ENCODE peak calls at places on chromosomes 7 and 10, in four cellular contexts. N is IMR-90, V is GM12878, H is K562. G is an unnamed sample.

GRCh38 chr10:77297370-77297692 is 340.3 kb downstream of the KCNMA1 start:
- DNase-seq in H (no peak), N (peak; percentile 76), V (no peak), G (no peak)

GRCh38 chr7:41052736-41053135 is 650.2 kb downstream of the INHBA start:
- DNase-seq in H (no peak), N (no peak), V (no peak), G (no peak)

GRCh38 chr7:134585897-134586296 is 37.0 kb downstream of the AKR1B15 start:
- DNase-seq in N (no peak), V (no peak), H (no peak), G (no peak)

GRCh38 chr10:15333909-15334649 is 37.0 kb downstream of the FAM171A1 start:
- DNase-seq in N (peak; percentile 89), V (no peak), H (no peak), G (no peak)

GRCh38 chr7:52269669-52270068 is 765.8 kb upstream of the POM121L12 start:
- DNase-seq in N (no peak), V (no peak), H (no peak), G (peak; percentile 76)

GRCh38 chr10:15439381-15439837 is 68.3 kb upstream of the FAM171A1 start:
- DNase-seq in H (peak; percentile 32), V (no peak), N (peak; percentile 11), G (peak; percentile 62)

GRCh38 chr7:6636741-6637543 is at the start of gene ZNF316:
- DNase-seq in V (no peak), H (peak; percentile 90), N (peak; percentile 38), G (peak; percentile 21)

GRCh38 chr7:34748244-34749039 is 90.4 kb downstream of the NPSR1 start:
- DNase-seq in H (no peak), N (peak; percentile 12), V (no peak), G (peak; percentile 97)

GRCh38 chr10:30374353-30374752 is 25.3 kb upstream of the MTPAP start:
- DNase-seq in N (no peak), V (no peak), H (peak; percentile 79), G (no peak)

GRCh38 chr7:113816639-113817038 is 102.2 kb downstream of the PPP1R3A start:
- DNase-seq in N (no peak), V (no peak), H (no peak), G (no peak)

GRCh38 chr7:84188811-84189405 is 5.7 kb downstream of the SEMA3A start:
- DNase-seq in N (peak; percentile 32), V (no peak), H (no peak), G (peak; percentile 66)

GRCh38 chr10:13987472-13987871 is 343.3 kb downstream of the FRMD4A start:
- DNase-seq in N (peak; percentile 91), V (peak; percentile 50), H (no peak), G (peak; percentile 73)

GRCh38 chr7:156790264-156790663 is 102.7 kb downstream of the LMBR1 start:
- DNase-seq in N (no peak), V (no peak), H (no peak), G (no peak)

GRCh38 chr10:17836917-17837316 is 27.8 kb downstream of the MRC1 start:
- DNase-seq in V (no peak), N (peak; percentile 62), H (no peak), G (peak; percentile 87)

GRCh38 chr7:11818281-11818680 is 13.7 kb downstream of the THSD7A start:
- DNase-seq in N (no peak), V (no peak), H (no peak), G (peak; percentile 90)

GRCh38 chr10:323651-324293 is 188.5 kb downstream of the ZMYND11 start:
- DNase-seq in V (peak; percentile 65), H (no peak), N (peak; percentile 97), G (peak; percentile 92)

GRCh38 chr7:28298870-28299484 is 113.3 kb upstream of the CREB5 start:
- DNase-seq in N (peak; percentile 78), V (no peak), H (no peak), G (peak; percentile 53)

GRCh38 chr7:28299556-28299955 is 112.8 kb upstream of the CREB5 start:
- DNase-seq in N (no peak), V (no peak), H (no peak), G (no peak)

GRCh38 chr7:28293529-28293835 is 112.9 kb upstream of the JAZF1 start:
- DNase-seq in H (no peak), V (no peak), N (no peak), G (no peak)

GRCh38 chr7:28297821-28298439 is 114.4 kb upstream of the CREB5 start:
- DNase-seq in N (no peak), V (no peak), H (no peak), G (no peak)

GRCh38 chr7:28296571-28297483 is 115.5 kb upstream of the CREB5 start:
- DNase-seq in V (no peak), N (peak; percentile 56), H (peak; percentile 18), G (peak; percentile 27)
- TF ChIP-seq CTCF in V (peak; percentile 60), N (peak; percentile 56), H (peak; percentile 53), G (peak; percentile 51)

GRCh38 chr10:49609283-49610014 is 661 bp upstream of the SLC18A3 start:
- DNase-seq in H (no peak), V (no peak), N (no peak), G (no peak)
- TF ChIP-seq FOS in H (no peak), V (no peak), N (no peak), G (no peak)

GRCh38 chr10:58609525-58610150 is 97.0 kb downstream of the BICC1 start:
- DNase-seq in V (no peak), N (peak; percentile 63), H (no peak), G (no peak)
- H3K4me2 ChIP-seq in V (no peak overlapping the region), N (peak overlapping the region; percentile 24), H (no peak overlapping the region), G (no peak overlapping the region)

GRCh38 chr7:118352854-118353453 is 128.4 kb downstream of the ANKRD7 start:
- DNase-seq in N (no peak), V (no peak), H (no peak), G (no peak)
- TF ChIP-seq CTCF in N (no peak), V (no peak), H (no peak), G (no peak)